ENCODE peak calls at places on chromosomes 7 and 10, in four cellular contexts. J is AG09309, T is epithelial cell of esophagus, C is transverse colon. M is an unnamed sample.

GRCh38 chr7:150986099-150986512 is 4.7 kb upstream of the NOS3 start:
- DNase-seq in J (no peak), T (peak), C (peak), M (peak)

GRCh38 chr7:152924238-152924637 is 164.7 kb downstream of the ACTR3B start:
- DNase-seq in J (no peak), T (no peak), C (no peak), M (no peak)

GRCh38 chr7:39595102-39595620 is 28.2 kb upstream of the RALA start:
- DNase-seq in J (no peak), T (no peak), C (no peak), M (peak)

GRCh38 chr10:114517681-114518250 is 113.5 kb upstream of the AFAP1L2 start:
- DNase-seq in J (no peak), T (no peak), C (no peak), M (no peak)

GRCh38 chr10:95389176-95389575 is 98.4 kb upstream of the PDLIM1 start:
- DNase-seq in J (no peak), T (no peak), C (no peak), M (no peak)

GRCh38 chr10:17512341-17513001 is 58.1 kb upstream of the ST8SIA6 start:
- DNase-seq in J (peak), T (peak), C (peak), M (peak)

GRCh38 chr10:69268761-69269416 is 9.4 kb upstream of the HK1 start:
- DNase-seq in J (no peak), T (no peak), C (no peak), M (no peak)

GRCh38 chr10:104332243-104333036 is 5.8 kb downstream of the ITPRIP start:
- DNase-seq in J (no peak), T (no peak), C (no peak), M (peak)

GRCh38 chr10:58291538-58292174 is 22.7 kb downstream of the CISD1 start:
- DNase-seq in J (no peak), T (peak), C (no peak), M (peak)

GRCh38 chr10:126905776-126906703 is 812 bp downstream of the DOCK1 start:
- DNase-seq in J (no peak), T (peak), C (peak), M (peak)

GRCh38 chr10:88534072-88534665 is 48.9 kb downstream of the RNLS start:
- DNase-seq in J (no peak), T (no peak), C (no peak), M (no peak)

GRCh38 chr7:137985253-137985896 is 16.5 kb downstream of the CREB3L2 start:
- DNase-seq in J (no peak), T (no peak), C (peak), M (no peak)

GRCh38 chr7:69728299-69728698 is 130.0 kb downstream of the AUTS2 start:
- DNase-seq in J (no peak), T (no peak), C (no peak), M (peak)

GRCh38 chr7:81884817-81885216 is 115.0 kb upstream of the HGF start:
- DNase-seq in J (no peak), T (no peak), C (no peak), M (no peak)

GRCh38 chr10:70925377-70926214 is 37.2 kb upstream of the PCBD1 start:
- DNase-seq in J (no peak), T (peak), C (peak), M (peak)

GRCh38 chr10:61839911-61840310 is 61.6 kb upstream of the ARID5B start:
- DNase-seq in J (no peak), T (no peak), C (no peak), M (no peak)

GRCh38 chr10:125146791-125147604 is 13.4 kb downstream of the CTBP2 start:
- DNase-seq in J (no peak), T (peak), C (no peak), M (peak)

GRCh38 chr10:17951868-17952371 is at the start of gene SLC39A12:
- DNase-seq in J (peak), T (peak), C (no peak), M (peak)

DNA sequence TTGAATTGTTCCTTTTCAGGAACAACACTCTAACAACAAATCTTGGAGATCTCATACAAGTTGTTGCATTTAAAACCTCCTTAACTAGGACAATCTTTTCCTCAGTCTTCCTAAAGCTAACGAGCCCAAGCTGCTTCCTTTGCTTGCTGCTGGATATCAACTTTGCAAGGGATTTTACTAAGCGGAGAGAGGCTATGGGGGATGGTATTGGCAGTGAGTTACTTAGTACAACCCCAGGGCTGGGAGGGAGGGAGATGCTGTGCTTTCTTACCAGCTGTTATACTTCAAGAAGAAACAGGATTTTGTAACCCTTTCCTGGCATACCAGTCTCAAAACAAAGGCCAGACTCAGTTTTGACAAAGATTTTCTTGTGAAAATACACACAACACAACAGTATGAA is 19.5 kb upstream of the COL1A2 start:
- DNase-seq in J (peak), T (peak), C (peak), M (peak)
- H3K4me3 ChIP-seq in J (peak), T (no peak), C (no peak), M (peak)

GRCh38 chr7:90520484-90520883 is 51.0 kb downstream of the PTTG1IP2 start:
- DNase-seq in J (no peak), T (peak), C (no peak), M (no peak)
- TF ChIP-seq CTCF in J (peak), T (peak), C (peak), M (peak)

GRCh38 chr7:64889686-64890162 is 13.3 kb upstream of the ZNF273 start:
- DNase-seq in J (no peak), T (no peak), C (no peak), M (no peak)
- H3K4me3 ChIP-seq in J (no peak), T (no peak), C (peak), M (no peak)

GRCh38 chr7:149799397-149800168 is 26.2 kb upstream of the ZNF467 start:
- DNase-seq in J (no peak), T (peak), C (peak), M (no peak)

GRCh38 chr7:149797771-149798170 is 24.4 kb upstream of the ZNF467 start:
- DNase-seq in J (no peak), T (no peak), C (no peak), M (no peak)

GRCh38 chr7:149801816-149802215 is 28.4 kb upstream of the ZNF467 start:
- DNase-seq in J (no peak), T (no peak), C (no peak), M (no peak)

GRCh38 chr7:149801002-149801566 is 27.7 kb upstream of the ZNF467 start:
- DNase-seq in J (no peak), T (no peak), C (no peak), M (no peak)

GRCh38 chr7:149800169-149800555 is 26.8 kb upstream of the ZNF467 start:
- DNase-seq in J (no peak), T (no peak), C (no peak), M (no peak)
- TF ChIP-seq CTCF in J (no peak), T (no peak), C (no peak), M (no peak)

GRCh38 chr7:25851332-25852248 is 300.4 kb upstream of the NFE2L3 start:
- DNase-seq in J (no peak), T (peak), C (peak), M (peak)

GRCh38 chr7:25852249-25852994 is 299.6 kb upstream of the NFE2L3 start:
- DNase-seq in J (no peak), T (peak), C (peak), M (no peak)

GRCh38 chr7:25847331-25848070 is 304.5 kb upstream of the NFE2L3 start:
- DNase-seq in J (no peak), T (no peak), C (no peak), M (peak)

GRCh38 chr7:25850730-25851129 is 301.3 kb upstream of the NFE2L3 start:
- DNase-seq in J (no peak), T (no peak), C (no peak), M (no peak)

DNA sequence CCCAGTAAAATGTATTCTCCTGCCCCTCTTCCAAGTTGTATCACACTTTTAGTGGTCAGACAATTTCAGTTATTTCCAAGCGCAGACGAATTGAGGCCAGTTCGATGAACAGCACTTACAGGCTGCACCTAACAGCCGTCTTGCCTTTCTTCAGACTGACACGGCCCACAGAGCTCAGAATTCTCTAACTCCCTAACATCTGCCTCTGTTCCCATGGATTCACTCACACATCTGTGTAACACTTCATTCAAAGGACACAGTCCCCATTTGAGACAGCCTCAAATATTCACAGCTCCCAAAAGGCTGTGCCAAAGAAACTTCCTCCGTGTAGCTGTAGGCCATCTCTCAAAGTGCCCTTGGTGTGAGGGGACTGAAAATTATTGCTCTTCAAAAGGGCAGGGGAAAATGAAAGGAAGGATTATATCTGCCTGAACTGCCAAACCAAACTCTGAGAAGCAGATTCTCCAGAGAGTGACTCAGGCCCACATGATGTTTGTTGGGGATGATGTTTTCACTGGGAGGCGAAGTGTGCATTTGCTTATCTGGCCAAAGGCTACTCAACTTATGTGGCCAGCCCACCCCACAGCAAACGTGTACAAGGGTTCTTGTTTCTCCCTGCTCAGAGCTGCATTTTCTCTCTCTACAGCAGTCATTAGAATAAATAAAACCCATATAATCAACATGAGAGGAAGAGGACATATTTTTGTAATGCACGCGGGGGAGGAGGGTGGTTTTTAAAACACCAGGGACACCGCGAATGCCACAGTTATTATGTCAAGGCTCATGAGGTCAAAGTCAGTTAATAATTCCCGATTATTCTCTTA is 302.4 kb upstream of the NFE2L3 start:
- DNase-seq in J (no peak), T (peak), C (no peak), M (peak)
- H3K4me3 ChIP-seq in J (peak), T (no peak), C (no peak), M (no peak)

DNA sequence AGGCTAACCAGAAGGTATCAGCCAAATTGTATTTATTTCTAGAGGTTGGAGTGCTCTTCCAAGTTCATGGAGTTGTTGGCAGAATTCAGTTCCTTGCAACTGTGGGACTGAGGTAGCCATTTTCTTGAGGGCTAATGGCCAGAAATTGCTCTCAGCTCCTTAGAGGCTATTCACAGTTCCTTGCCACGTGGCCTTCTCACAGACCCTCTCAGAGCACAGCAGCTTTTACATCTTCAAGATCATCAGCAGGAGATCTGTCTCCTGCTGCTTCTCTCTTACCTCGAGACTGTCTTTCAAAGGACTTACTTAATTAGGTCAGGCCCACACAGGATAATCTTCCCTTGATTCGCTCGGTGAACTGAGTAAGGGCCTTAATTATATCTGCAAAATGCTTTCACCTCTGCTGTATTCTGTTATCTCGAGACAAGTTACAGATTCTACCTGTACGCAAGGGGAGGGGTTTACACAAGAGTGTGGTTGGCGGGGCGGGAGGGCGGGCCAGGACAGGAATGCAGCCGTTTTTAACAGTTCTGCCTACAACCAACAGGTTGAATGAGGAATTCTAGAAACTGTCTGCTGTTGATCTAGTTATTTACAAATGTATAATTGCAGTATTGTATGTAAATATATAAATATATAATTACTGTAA is 15.0 kb downstream of the MIOS start:
- DNase-seq in J (no peak), T (peak), C (no peak), M (no peak)
- TF ChIP-seq CTCF in J (no peak), T (no peak), C (no peak), M (no peak)